ENCODE peak calls at places on chromosome 11, in ten cellular contexts. J, D, U, V, C, T, X, K, E and I are unnamed samples.

GRCh38 chr11:104136861-104137260 is 27.1 kb downstream of the PDGFD start:
- DNase-seq in J (no peak), D (no peak), U (no peak), V (no peak), C (no peak), T (no peak), X (no peak), K (no peak), E (no peak), I (no peak)

GRCh38 chr11:69513663-69514062 is 32.2 kb downstream of the LINC01488 start:
- DNase-seq in J (no peak), D (no peak), U (no peak), V (no peak), C (no peak), T (no peak), X (no peak), K (no peak), E (no peak), I (no peak)

GRCh38 chr11:43975631-43976030 is 33.2 kb downstream of the C11orf96 start:
- DNase-seq in J (no peak), D (no peak), U (no peak), V (no peak), C (no peak), T (no peak), X (no peak), K (no peak), E (no peak), I (no peak)

GRCh38 chr11:64803163-64803845 is at the start of gene MAP4K2:
- DNase-seq in J (peak), D (peak), U (peak), V (peak), C (peak), T (peak), X (peak), K (peak), E (peak), I (no peak)

GRCh38 chr11:134584706-134585445 is 172.8 kb upstream of the B3GAT1 start:
- DNase-seq in J (no peak), D (no peak), U (no peak), V (no peak), C (no peak), T (no peak), X (no peak), K (no peak), E (no peak), I (peak)

GRCh38 chr11:94815705-94816344 is 47.7 kb downstream of the AMOTL1 start:
- DNase-seq in J (no peak), D (no peak), U (no peak), V (no peak), C (no peak), T (no peak), X (no peak), K (no peak), E (peak), I (no peak)

GRCh38 chr11:125279680-125280079 is 115.1 kb downstream of the PKNOX2 start:
- DNase-seq in J (no peak), D (no peak), U (no peak), V (no peak), C (no peak), T (no peak), X (no peak), K (no peak), E (no peak), I (no peak)

GRCh38 chr11:6612816-6613136 is 760 bp upstream of the TAF10 start:
- DNase-seq in J (no peak), D (peak), U (no peak), V (no peak), C (no peak), T (no peak), X (no peak), K (no peak), E (no peak), I (no peak)

GRCh38 chr11:57638005-57638760 is 11.5 kb downstream of the YPEL4 start:
- DNase-seq in J (peak), D (no peak), U (peak), V (peak), C (peak), T (peak), X (no peak), K (no peak), E (peak), I (no peak)

GRCh38 chr11:2796091-2796490 is 89.5 kb downstream of the CDKN1C start:
- DNase-seq in J (no peak), D (peak), U (no peak), V (no peak), C (no peak), T (no peak), X (no peak), K (no peak), E (no peak), I (no peak)

GRCh38 chr11:73225851-73226250 is 7.8 kb downstream of the P2RY2 start:
- DNase-seq in J (no peak), D (no peak), U (no peak), V (no peak), C (no peak), T (no peak), X (no peak), K (no peak), E (no peak), I (peak)

GRCh38 chr11:33543823-33544222 is 156.8 kb downstream of the C11orf91 start:
- DNase-seq in J (no peak), D (no peak), U (no peak), V (no peak), C (peak), T (no peak), X (no peak), K (no peak), E (no peak), I (no peak)

GRCh38 chr11:114219559-114220349 is 76.4 kb upstream of the NNMT start:
- DNase-seq in J (no peak), D (no peak), U (no peak), V (no peak), C (peak), T (no peak), X (no peak), K (no peak), E (peak), I (no peak)

GRCh38 chr11:71238285-71238875 is 14.0 kb downstream of the SHANK2 start:
- DNase-seq in J (no peak), D (peak), U (no peak), V (no peak), C (no peak), T (no peak), X (no peak), K (no peak), E (no peak), I (peak)

GRCh38 chr11:78647986-78648875 is 73.6 kb upstream of the NARS2 start:
- DNase-seq in J (no peak), D (no peak), U (no peak), V (peak), C (no peak), T (no peak), X (no peak), K (no peak), E (no peak), I (no peak)

GRCh38 chr11:118849825-118850224 is 33.9 kb upstream of the CXCR5 start:
- DNase-seq in J (no peak), D (no peak), U (no peak), V (no peak), C (no peak), T (no peak), X (no peak), K (no peak), E (no peak), I (no peak)

GRCh38 chr11:95088946-95089619 is 563 bp upstream of the ENDOD1 start:
- DNase-seq in J (no peak), D (no peak), U (no peak), V (no peak), C (no peak), T (no peak), X (peak), K (peak), E (peak), I (no peak)

GRCh38 chr11:132969892-132970291 is 562.4 kb downstream of the OPCML start:
- DNase-seq in J (no peak), D (no peak), U (no peak), V (no peak), C (no peak), T (no peak), X (no peak), K (no peak), E (no peak), I (no peak)

GRCh38 chr11:114019574-114019973 is 39.9 kb upstream of the ZBTB16 start:
- DNase-seq in J (no peak), D (no peak), U (no peak), V (no peak), C (no peak), T (no peak), X (no peak), K (no peak), E (no peak), I (no peak)

GRCh38 chr11:45444796-45445195 is 158.7 kb upstream of the SYT13 start:
- DNase-seq in J (no peak), D (no peak), U (no peak), V (no peak), C (no peak), T (no peak), X (no peak), K (no peak), E (no peak), I (no peak)